ENCODE peak calls at places on chromosomes 13 and 19, in seven cellular contexts. J is pancreas, W is fibroblast of lung, A is heart right ventricle, G is left ventricle myocardium inferior, U is tibial nerve, M is right cardiac atrium. I is an unnamed sample. For H3K9me3 and H3K4me1, the result is how much of the 10 kb centered on the place peaks cover.

GRCh38 chr13:96816261-96816660 is 178.0 kb downstream of the OXGR1 start:
- DNase-seq in J (no peak), W (peak), A (no peak), G (no peak), U (peak), M (no peak), I (no peak)

GRCh38 chr19:58034476-58034790 is 608 bp downstream of the ZSCAN1 start:
- DNase-seq in J (no peak), W (no peak), A (no peak), G (no peak), U (no peak), M (no peak), I (no peak)

GRCh38 chr13:100608906-100609305 is 20.3 kb upstream of the GGACT start:
- DNase-seq in J (no peak), W (no peak), A (no peak), G (no peak), U (no peak), M (no peak), I (no peak)

GRCh38 chr13:44326961-44327360 is 46.7 kb upstream of the SERP2 start:
- DNase-seq in J (no peak), W (no peak), A (no peak), G (no peak), U (no peak), M (no peak), I (no peak)

GRCh38 chr19:41595258-41595889 is 19.4 kb downstream of the CEACAM21 start:
- DNase-seq in J (peak), W (peak), A (peak), G (peak), U (peak), M (no peak), I (peak)

GRCh38 chr13:45704211-45704739 is 2.2 kb downstream of the CBY2 start:
- DNase-seq in J (no peak), W (no peak), A (no peak), G (no peak), U (no peak), M (no peak), I (no peak)

GRCh38 chr19:40588110-40588854 is 11.6 kb downstream of the SHKBP1 start:
- DNase-seq in J (no peak), W (peak), A (no peak), G (no peak), U (no peak), M (no peak), I (no peak)

GRCh38 chr13:114076329-114076761 is 56.1 kb downstream of the RASA3 start:
- DNase-seq in J (no peak), W (no peak), A (no peak), G (no peak), U (no peak), M (peak), I (no peak)

GRCh38 chr19:50330365-50331078 is 1.3 kb upstream of the KCNC3 start:
- DNase-seq in J (peak), W (no peak), A (peak), G (peak), U (peak), M (peak), I (peak)

GRCh38 chr19:51333836-51334460 is 8.0 kb downstream of the VSIG10L start:
- DNase-seq in J (no peak), W (no peak), A (no peak), G (no peak), U (no peak), M (no peak), I (peak)

GRCh38 chr13:102847272-102848234 is 1.7 kb downstream of the ERCC5 start:
- DNase-seq in J (no peak), W (peak), A (no peak), G (no peak), U (no peak), M (no peak), I (no peak)

GRCh38 chr13:58547419-58547818 is 915.9 kb downstream of the PCDH17 start:
- DNase-seq in J (no peak), W (no peak), A (no peak), G (no peak), U (no peak), M (no peak), I (no peak)
- H3K9me3 ChIP-seq in J (under half), W (under half), A (under half), G (under half), U (under half), M (under half), I (under half)

DNA sequence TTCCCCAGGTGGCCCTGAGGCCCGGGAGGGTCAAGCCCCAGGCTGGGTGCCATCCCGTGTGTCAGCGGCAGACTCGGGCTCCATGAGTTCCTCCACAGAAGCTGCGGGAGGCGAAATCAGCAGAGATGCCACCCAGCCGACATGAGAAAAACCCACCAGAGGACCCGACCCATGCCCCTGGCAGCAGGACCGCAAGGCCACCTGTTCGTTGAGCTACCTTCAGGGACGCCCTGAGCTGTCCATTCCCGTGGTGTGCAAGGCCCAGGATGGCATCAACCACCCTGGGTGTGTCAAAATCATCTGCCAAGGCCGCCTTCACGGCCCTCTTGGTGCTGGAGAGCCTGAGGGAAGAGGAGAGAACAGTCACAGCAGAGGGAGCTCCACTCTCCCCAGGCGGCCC is 30.4 kb downstream of the NAXD start:
- DNase-seq in J (no peak), W (no peak), A (no peak), G (no peak), U (no peak), M (no peak), I (no peak)
- H3K4me1 ChIP-seq in J (under half), W (under half), A (under half), G (under half), U (under half), M (under half), I (under half)

DNA sequence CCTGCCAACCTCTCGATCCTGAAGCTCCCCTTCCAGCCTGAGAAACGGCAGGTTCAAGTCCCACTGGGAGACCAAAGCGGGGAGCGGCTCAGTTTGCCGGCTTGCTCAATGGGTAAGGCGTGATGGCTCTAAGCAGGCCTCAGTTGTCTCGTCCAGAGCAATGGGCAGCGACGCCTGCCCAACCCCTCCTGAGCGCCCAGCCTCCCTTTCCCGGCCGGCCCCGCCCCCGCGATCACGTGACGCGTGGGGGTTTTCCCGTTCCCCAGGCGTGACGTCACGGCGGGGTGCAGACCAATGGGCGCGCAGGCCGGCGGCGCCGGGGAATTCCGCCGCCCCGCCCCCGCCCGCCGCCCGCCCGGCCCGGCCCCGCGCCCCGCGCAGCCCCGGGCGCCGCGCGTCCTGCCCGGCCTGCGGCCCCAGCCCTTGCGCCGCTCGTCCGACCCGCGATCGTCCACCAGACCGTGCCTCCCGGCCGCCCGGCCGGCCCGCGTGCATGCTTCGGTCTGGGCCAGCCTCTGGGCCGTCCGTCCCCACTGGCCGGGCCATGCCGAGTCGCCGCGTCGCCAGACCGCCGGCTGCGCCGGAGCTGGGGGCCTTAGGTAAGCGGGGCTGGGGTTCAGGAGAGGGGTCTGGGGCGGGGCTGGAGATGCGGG is at the start of gene RELB:
- DNase-seq in J (peak), W (peak), A (peak), G (peak), U (peak), M (peak), I (peak)
- H3K9me3 ChIP-seq in J (under half), W (under half), A (under half), G (under half), U (under half), M (under half), I (under half)

GRCh38 chr19:18731562-18732008 is 48.1 kb downstream of the CRTC1 start:
- DNase-seq in J (no peak), W (no peak), A (no peak), G (no peak), U (no peak), M (no peak), I (no peak)

GRCh38 chr19:18726846-18727245 is 43.4 kb downstream of the CRTC1 start:
- DNase-seq in J (no peak), W (no peak), A (no peak), G (no peak), U (no peak), M (no peak), I (no peak)

GRCh38 chr19:18730885-18731513 is 47.5 kb downstream of the CRTC1 start:
- DNase-seq in J (no peak), W (no peak), A (no peak), G (no peak), U (no peak), M (no peak), I (no peak)

GRCh38 chr19:18733196-18733647 is 49.7 kb downstream of the CRTC1 start:
- DNase-seq in J (no peak), W (peak), A (no peak), G (peak), U (peak), M (peak), I (peak)

GRCh38 chr19:18729933-18730530 is 46.6 kb downstream of the CRTC1 start:
- DNase-seq in J (no peak), W (no peak), A (no peak), G (no peak), U (no peak), M (no peak), I (no peak)
- H3K4me1 ChIP-seq in J (under half), W (under half), A (under half), G (under half), U (under half), M (under half), I (under half)

GRCh38 chr19:37635076-37636056 is 19.9 kb downstream of the ZFP30 start:
- DNase-seq in J (no peak), W (no peak), A (no peak), G (no peak), U (no peak), M (no peak), I (no peak)
- H3K9me3 ChIP-seq in J (under half), W (under half), A (half or more), G (half or more), U (under half), M (under half), I (under half)

DNA sequence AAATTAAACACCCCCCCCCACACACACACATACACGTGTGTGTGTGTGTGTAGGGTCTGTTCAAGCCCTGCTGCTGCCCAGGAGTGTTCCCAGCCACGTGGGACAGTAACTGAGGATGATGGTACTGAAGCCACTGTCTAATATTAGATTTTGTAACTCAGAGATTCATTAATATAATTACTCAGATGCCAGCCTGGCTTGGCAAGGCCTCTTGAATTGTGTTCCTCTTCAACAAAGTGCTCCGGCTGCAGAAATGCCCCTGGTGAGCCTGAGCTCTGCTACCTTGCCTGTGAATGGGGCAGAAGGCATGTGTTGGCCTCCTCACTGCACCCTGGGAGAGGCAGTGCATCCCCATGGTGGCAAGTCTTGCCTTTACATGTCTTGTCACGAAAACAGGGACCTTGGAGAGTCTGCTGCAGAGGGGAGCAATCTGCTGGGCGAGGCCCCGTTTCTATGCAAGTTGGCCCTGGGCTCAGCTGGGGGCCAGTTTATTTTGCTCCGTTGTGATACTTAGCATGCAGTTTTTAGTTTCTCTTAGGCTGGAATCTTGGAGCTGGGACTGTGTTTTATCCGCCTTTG is 44.0 kb downstream of the NFIX start:
- DNase-seq in J (no peak), W (no peak), A (no peak), G (no peak), U (no peak), M (peak), I (no peak)
- H3K4me1 ChIP-seq in J (under half), W (under half), A (half or more), G (half or more), U (half or more), M (half or more), I (under half)

GRCh38 chr19:56525214-56525860 is 13.4 kb upstream of the ZFP28 start:
- DNase-seq in J (no peak), W (no peak), A (no peak), G (no peak), U (no peak), M (no peak), I (no peak)
- H3K9me3 ChIP-seq in J (under half), W (under half), A (half or more), G (half or more), U (under half), M (under half), I (under half)

GRCh38 chr19:15467734-15468214 is 3.4 kb upstream of the RASAL3 start:
- DNase-seq in J (no peak), W (no peak), A (no peak), G (no peak), U (no peak), M (no peak), I (no peak)

GRCh38 chr19:15466851-15467733 is 2.7 kb upstream of the RASAL3 start:
- DNase-seq in J (no peak), W (no peak), A (no peak), G (no peak), U (no peak), M (no peak), I (no peak)

GRCh38 chr19:15464394-15465385 is at the start of gene RASAL3:
- DNase-seq in J (no peak), W (no peak), A (no peak), G (no peak), U (no peak), M (no peak), I (no peak)

GRCh38 chr19:15461694-15462093 is 2.6 kb downstream of the RASAL3 start:
- DNase-seq in J (no peak), W (no peak), A (no peak), G (no peak), U (no peak), M (no peak), I (no peak)

DNA sequence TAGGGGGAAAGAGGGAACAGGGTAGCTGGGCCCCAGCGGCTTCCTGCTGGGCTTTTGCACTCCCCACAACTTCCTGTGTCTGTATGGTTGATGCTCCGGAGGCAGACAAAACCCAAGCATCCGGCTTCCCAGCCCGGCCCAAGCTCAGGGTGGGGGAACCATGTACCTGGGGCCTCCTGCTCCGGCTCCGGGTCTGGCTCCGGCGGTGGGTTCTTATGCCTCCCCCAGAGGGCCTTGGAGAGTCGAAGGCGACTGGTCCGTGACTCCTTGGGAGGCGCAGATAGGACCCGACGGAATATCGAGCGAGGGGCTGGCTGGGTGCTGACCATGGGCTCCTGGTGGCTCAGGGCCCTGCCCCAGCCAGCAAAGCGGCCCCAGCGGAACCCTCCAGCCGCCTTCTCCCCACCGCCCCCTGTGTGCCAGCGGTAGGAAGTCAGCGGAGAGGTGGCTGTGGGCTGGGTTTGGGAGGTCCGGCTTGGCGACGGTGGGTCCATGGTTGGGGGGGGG is 426 bp downstream of the RASAL3 start:
- DNase-seq in J (no peak), W (no peak), A (no peak), G (no peak), U (no peak), M (no peak), I (no peak)
- H3K4me1 ChIP-seq in J (under half), W (under half), A (under half), G (under half), U (under half), M (under half), I (under half)

I was measured in BE2C.